ENCODE peak calls at places on chromosomes 6 and 20, in ten cellular contexts. F is NCI-H1092; D is ovary; W is sciatic nerve; R is fibroblast of pulmonary artery; K is foreskin fibroblast; T is activated naive CD4-positive, alpha-beta T cell treated with anti-CD3 and anti-CD28 coated beads, Interleukin-2, amount 10 ng/mL, durations not matched to agents 7 days and 5 days; V is stimulated activated CD4-positive, alpha-beta T cell treated with anti-CD3 and anti-CD28 coated beads, Interleukin-15, amount 100 ng/mL, for 24 hours; Y is cardiac fibroblast; I is G401. P is an unnamed sample.

GRCh38 chr6:26126394-26127221 is 39.4 kb downstream of the HFE start:
- DNase-seq in T (no peak), R (no peak), F (no peak), W (no peak), Y (no peak), K (no peak), V (no peak), I (no peak), D (no peak), P (no peak)

GRCh38 chr6:156773935-156774871 is 3.0 kb upstream of the ARID1B start:
- DNase-seq in F (no peak), R (peak; percentile 56), Y (peak; percentile 49), D (no peak), I (no peak), K (no peak), T (no peak), V (no peak), W (no peak), P (no peak)

GRCh38 chr6:41599015-41599835 is 39.0 kb upstream of the MDFI start:
- DNase-seq in T (no peak), D (peak; percentile 12), I (no peak), K (no peak), W (no peak), Y (no peak), F (no peak), R (no peak), V (no peak), P (no peak)

GRCh38 chr6:168380956-168381605 is 59.9 kb upstream of the SMOC2 start:
- DNase-seq in T (no peak), K (no peak), I (no peak), Y (no peak), V (no peak), R (no peak), W (no peak), D (no peak), F (no peak), P (no peak)

GRCh38 chr6:133568970-133569889 is 319.7 kb upstream of the TCF21 start:
- DNase-seq in W (peak; percentile 50), V (peak; percentile 21), Y (peak; percentile 81), F (peak; percentile 16), R (peak; percentile 86), T (no peak), K (peak; percentile 96), D (peak; percentile 57), I (peak; percentile 81), P (no peak)

GRCh38 chr6:104227502-104227901 is 632.2 kb downstream of the HACE1 start:
- DNase-seq in I (peak; percentile 6), R (no peak), F (no peak), D (no peak), K (no peak), V (no peak), W (no peak), T (no peak), Y (no peak), P (no peak)

GRCh38 chr20:48721324-48722001 is 106.3 kb downstream of the PREX1 start:
- DNase-seq in V (no peak), F (no peak), Y (no peak), T (no peak), I (no peak), W (no peak), R (no peak), D (no peak), K (no peak), P (no peak)

GRCh38 chr6:116461563-116462507 is 660 bp downstream of the CALHM6 start:
- DNase-seq in T (peak; percentile 70), D (peak; percentile 34), V (peak; percentile 65), W (peak; percentile 65), R (peak; percentile 58), F (peak; percentile 23), K (peak; percentile 82), I (no peak), Y (peak; percentile 62), P (peak; percentile 53)

GRCh38 chr20:53834044-53834442 is 236.4 kb downstream of the BCAS1 start:
- DNase-seq in V (no peak), I (no peak), T (no peak), R (no peak), Y (no peak), K (peak; percentile 24), D (no peak), F (no peak), W (no peak), P (no peak)

GRCh38 chr20:45685896-45686295 is 15.9 kb upstream of the WFDC11 start:
- DNase-seq in D (no peak), W (no peak), V (no peak), F (no peak), K (peak; percentile 7), R (peak; percentile 0), I (no peak), T (no peak), Y (no peak), P (no peak)

GRCh38 chr20:46931699-46932098 is 37.1 kb downstream of the EYA2 start:
- DNase-seq in I (no peak), V (no peak), W (no peak), Y (no peak), D (no peak), T (no peak), F (no peak), R (no peak), K (peak; percentile 80), P (no peak)

GRCh38 chr20:19211252-19211651 is 1.2 kb upstream of the SLC24A3 start:
- DNase-seq in W (no peak), K (no peak), R (no peak), V (no peak), T (no peak), F (no peak), D (no peak), I (no peak), Y (no peak), P (no peak)

P was measured in ureter.